ENCODE peak calls at places on chromosomes 1 and 21, in five cellular contexts. N, F, B, E and Z are unnamed samples.

GRCh38 chr1:159009287-159009686 is 420 bp upstream of the IFI16 start:
- DNase-seq in F (no peak), N (no peak), B (no peak), E (no peak), Z (no peak)

GRCh38 chr1:200674838-200675587 is 5.3 kb upstream of the DDX59 start:
- DNase-seq in F (no peak), N (no peak), B (no peak), E (no peak), Z (no peak)

GRCh38 chr21:38958940-38959685 is 153.4 kb downstream of the ETS2 start:
- DNase-seq in B (no peak), F (peak; percentile 74), N (no peak), E (no peak), Z (peak; percentile 67)

GRCh38 chr1:2466834-2467554 is 9.1 kb upstream of the PLCH2 start:
- DNase-seq in N (no peak), E (no peak), F (no peak), B (no peak), Z (no peak)

GRCh38 chr1:156114919-156115513 is 505 bp downstream of the LMNA start:
- DNase-seq in B (no peak), E (no peak), N (peak; percentile 69), F (no peak), Z (no peak)

GRCh38 chr1:227416156-227416865 is 98.0 kb upstream of the CDC42BPA start:
- DNase-seq in E (no peak), N (no peak), B (no peak), F (peak; percentile 60), Z (no peak)

GRCh38 chr21:38140192-38140905 is 116.4 kb upstream of the KCNJ15 start:
- DNase-seq in N (peak; percentile 53), B (no peak), E (no peak), F (peak; percentile 25), Z (no peak)

GRCh38 chr1:202643397-202644218 is 66.6 kb downstream of the SYT2 start:
- DNase-seq in N (no peak), E (no peak), B (no peak), F (no peak), Z (no peak)

GRCh38 chr1:86191958-86192357 is 35.4 kb upstream of the COL24A1 start:
- DNase-seq in F (peak; percentile 55), E (no peak), N (no peak), B (no peak), Z (no peak)

GRCh38 chr1:12650001-12650421 is 6.1 kb downstream of the AADACL4 start:
- DNase-seq in B (no peak), N (no peak), E (no peak), F (peak; percentile 95), Z (no peak)

GRCh38 chr21:34808569-34809204 is 139.9 kb downstream of the CLIC6 start:
- DNase-seq in B (no peak), E (no peak), N (no peak), F (peak; percentile 88), Z (no peak)

GRCh38 chr1:176826265-176826664 is 338.2 kb downstream of the ASTN1 start:
- DNase-seq in E (no peak), B (no peak), F (no peak), N (no peak), Z (no peak)

GRCh38 chr1:155182052-155182550 is 8.5 kb downstream of the TRIM46 start:
- DNase-seq in F (no peak), B (peak; percentile 53), E (peak; percentile 8), N (no peak), Z (peak; percentile 7)

GRCh38 chr1:12314328-12314903 is 84.6 kb downstream of the VPS13D start:
- DNase-seq in N (no peak), B (no peak), E (no peak), F (peak; percentile 54), Z (no peak)

GRCh38 chr1:12196641-12197482 is 30.1 kb downstream of the TNFRSF1B start:
- DNase-seq in E (no peak), F (no peak), N (no peak), B (no peak), Z (no peak)

GRCh38 chr1:78691995-78692747 is 42.5 kb downstream of the IFI44 start:
- DNase-seq in B (no peak), F (peak; percentile 65), N (no peak), E (no peak), Z (no peak)

GRCh38 chr1:58432813-58433668 is 113.5 kb downstream of the OMA1 start:
- DNase-seq in N (no peak), E (peak; percentile 43), F (peak; percentile 60), B (no peak), Z (peak; percentile 25)

GRCh38 chr1:208101661-208102431 is 142.3 kb downstream of the PLXNA2 start:
- DNase-seq in B (no peak), F (peak; percentile 36), N (peak; percentile 65), E (peak; percentile 91), Z (peak; percentile 63)

GRCh38 chr1:181504294-181505115 is 21.2 kb downstream of the CACNA1E start:
- DNase-seq in E (no peak), N (no peak), B (no peak), F (peak; percentile 28), Z (no peak)

GRCh38 chr21:34186119-34186719 is 112.8 kb downstream of the MRPS6 start:
- DNase-seq in N (no peak), B (no peak), F (no peak), E (no peak), Z (no peak)

GRCh38 chr1:234975122-234975940 is 153.3 kb downstream of the TOMM20 start:
- DNase-seq in N (no peak), E (no peak), F (peak; percentile 95), B (no peak), Z (peak; percentile 31)

GRCh38 chr21:25370311-25370744 is 237.0 kb downstream of the MRPL39 start:
- DNase-seq in N (no peak), B (no peak), E (no peak), F (peak; percentile 99), Z (no peak)

GRCh38 chr1:198359024-198359653 is 181.3 kb downstream of the ATP6V1G3 start:
- DNase-seq in E (no peak), B (no peak), N (no peak), F (peak; percentile 16), Z (no peak)

GRCh38 chr21:44926364-44927101 is 5.8 kb upstream of the ITGB2 start:
- DNase-seq in F (peak; percentile 29), B (no peak), N (no peak), E (no peak), Z (no peak)

GRCh38 chr1:150056407-150056806 is 11.2 kb upstream of the VPS45 start:
- DNase-seq in N (no peak), B (no peak), E (no peak), F (no peak), Z (no peak)

GRCh38 chr1:97488505-97488904 is 432.3 kb downstream of the DPYD start:
- DNase-seq in F (no peak), E (no peak), B (no peak), N (no peak), Z (no peak)

GRCh38 chr1:5862051-5862825 is 130.0 kb downstream of the NPHP4 start:
- DNase-seq in N (no peak), E (no peak), F (no peak), B (no peak), Z (no peak)
- TF ChIP-seq POLR2A in N (no peak), E (no peak), F (no peak), B (no peak), Z (no peak)

DNA sequence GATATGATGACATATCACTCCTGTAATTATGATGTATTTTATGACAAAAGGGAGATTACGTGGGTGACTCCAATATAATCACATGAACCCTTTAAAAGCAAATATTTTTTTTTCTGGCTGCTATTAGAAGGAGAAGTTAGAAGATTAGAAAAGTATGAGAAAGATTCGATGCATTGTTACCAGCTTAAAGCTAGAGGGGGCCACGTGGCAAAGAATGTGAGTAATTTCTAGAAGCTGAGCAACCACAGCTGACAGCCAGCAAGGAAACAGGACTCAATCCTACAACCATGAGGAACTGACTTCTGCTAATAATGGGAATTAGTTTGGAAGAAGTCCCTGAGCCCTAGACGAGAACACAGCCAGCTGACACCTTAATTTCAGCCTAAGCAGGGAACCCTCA is 56.3 kb upstream of the C1orf87 start:
- DNase-seq in B (no peak), E (no peak), F (no peak), N (no peak), Z (no peak)
- TF ChIP-seq CTCF in B (no peak), E (no peak), F (no peak), N (no peak), Z (no peak)

GRCh38 chr1:182608850-182609610 is 4.8 kb upstream of the RGS16 start:
- DNase-seq in F (peak; percentile 61), E (no peak), N (no peak), B (no peak), Z (no peak)
- H3K4me1 ChIP-seq in F (peaks cover under 1% of the 10 kb centered on the region), E (peaks cover 2% of the 10 kb centered on the region), N (peaks cover 17% of the 10 kb centered on the region), B (peaks cover 11% of the 10 kb centered on the region), Z (peaks cover under 1% of the 10 kb centered on the region)

DNA sequence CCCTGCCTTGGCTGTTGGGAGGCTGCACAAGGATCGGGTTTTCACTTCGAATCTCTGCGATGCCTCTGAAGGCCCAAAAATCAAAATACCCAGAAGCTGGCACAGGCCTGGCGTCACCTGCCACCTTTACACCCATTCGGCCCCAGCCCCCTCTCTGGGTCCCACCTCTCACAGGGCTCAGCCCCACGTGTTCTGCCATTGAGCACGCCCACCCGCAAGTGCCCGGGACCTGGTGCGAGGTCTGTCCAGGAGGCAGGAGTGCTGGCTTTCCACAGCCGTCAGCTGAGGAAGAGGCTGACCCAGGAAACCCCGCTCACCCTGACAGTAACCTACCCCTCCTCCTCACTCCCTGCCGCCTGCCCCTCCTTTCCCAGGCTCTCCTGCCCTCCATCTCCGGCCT is 13.7 kb downstream of the RCC2 start:
- DNase-seq in B (no peak), E (no peak), F (no peak), N (peak; percentile 33), Z (no peak)
- TF ChIP-seq POLR2A in B (no peak), E (no peak), F (no peak), N (no peak), Z (no peak)